ENCODE peak calls at places on chromosomes 1 and 21, in eight cellular contexts. T is CD4-positive, CD25-positive, alpha-beta regulatory T cell; K is heart left ventricle; W is PC-3; M is pancreas; O is tibial nerve; P is effector memory CD4-positive, alpha-beta T cell; J is mammary epithelial cell. B is an unnamed sample. For H3K4me1, the result is how much of the 10 kb centered on the place peaks cover.

GRCh38 chr21:43291347-43291950 is 122.6 kb downstream of the CRYAA start:
- DNase-seq in T (no peak), K (peak), W (no peak), M (no peak), O (no peak), P (no peak), J (no peak), B (no peak)

GRCh38 chr1:85090225-85090624 is 41.9 kb upstream of the MCOLN3 start:
- DNase-seq in T (no peak), K (no peak), W (no peak), M (no peak), O (no peak), P (no peak), J (no peak), B (no peak)

GRCh38 chr1:43271186-43272118 is 1.7 kb downstream of the TMEM125 start:
- DNase-seq in T (no peak), K (no peak), W (no peak), M (no peak), O (no peak), P (no peak), J (no peak), B (no peak)

GRCh38 chr1:27632387-27633297 is 2.3 kb downstream of the FGR start:
- DNase-seq in T (no peak), K (no peak), W (no peak), M (no peak), O (no peak), P (no peak), J (no peak), B (no peak)

GRCh38 chr1:92817986-92818764 is 13.7 kb upstream of the RPL5 start:
- DNase-seq in T (peak), K (no peak), W (peak), M (peak), O (peak), P (no peak), J (no peak), B (peak)

GRCh38 chr1:50272923-50273322 is 150.3 kb downstream of the DMRTA2 start:
- DNase-seq in T (no peak), K (no peak), W (no peak), M (no peak), O (no peak), P (no peak), J (no peak), B (no peak)

GRCh38 chr1:96425382-96426129 is 296.0 kb upstream of the PTBP2 start:
- DNase-seq in T (no peak), K (no peak), W (no peak), M (no peak), O (no peak), P (no peak), J (no peak), B (no peak)

GRCh38 chr1:64073705-64074104 is 129.7 kb upstream of the UBE2U start:
- DNase-seq in T (no peak), K (peak), W (no peak), M (no peak), O (no peak), P (no peak), J (peak), B (no peak)

GRCh38 chr1:229434641-229435051 is 752 bp upstream of the ACTA1 start:
- DNase-seq in T (no peak), K (peak), W (no peak), M (no peak), O (no peak), P (no peak), J (no peak), B (no peak)

GRCh38 chr1:101150676-101151075 is 86.1 kb upstream of the S1PR1 start:
- DNase-seq in T (no peak), K (no peak), W (peak), M (no peak), O (no peak), P (no peak), J (peak), B (peak)

GRCh38 chr1:112513112-112513870 is 4.5 kb downstream of the WNT2B start:
- DNase-seq in T (no peak), K (peak), W (no peak), M (no peak), O (no peak), P (no peak), J (no peak), B (peak)

GRCh38 chr1:10679521-10680220 is 116.8 kb downstream of the CASZ1 start:
- DNase-seq in T (no peak), K (peak), W (peak), M (peak), O (no peak), P (no peak), J (peak), B (peak)

GRCh38 chr1:156281281-156282142 is 1.1 kb downstream of the SMG5 start:
- DNase-seq in T (peak), K (peak), W (peak), M (peak), O (no peak), P (no peak), J (no peak), B (peak)

GRCh38 chr1:215146252-215146975 is 63.9 kb downstream of the KCNK2 start:
- DNase-seq in T (no peak), K (no peak), W (peak), M (peak), O (peak), P (no peak), J (peak), B (peak)

GRCh38 chr21:17479606-17480005 is 33.2 kb upstream of the CXADR start:
- DNase-seq in T (no peak), K (no peak), W (no peak), M (no peak), O (no peak), P (no peak), J (no peak), B (no peak)

GRCh38 chr1:51264470-51264869 is 28.4 kb downstream of the RNF11 start:
- DNase-seq in T (no peak), K (peak), W (peak), M (no peak), O (no peak), P (no peak), J (peak), B (peak)

GRCh38 chr1:45958317-45958716 is 154.9 kb downstream of the MAST2 start:
- DNase-seq in T (no peak), K (no peak), W (no peak), M (no peak), O (no peak), P (no peak), J (no peak), B (no peak)

GRCh38 chr1:170250531-170251276 is 104.9 kb downstream of the NTMT2 start:
- DNase-seq in T (no peak), K (no peak), W (no peak), M (no peak), O (no peak), P (no peak), J (no peak), B (no peak)

GRCh38 chr1:81681570-81681969 is 119.2 kb upstream of the ADGRL2 start:
- DNase-seq in T (no peak), K (no peak), W (peak), M (peak), O (no peak), P (no peak), J (peak), B (peak)

GRCh38 chr21:35764077-35764476 is 296.2 kb downstream of the SETD4 start:
- DNase-seq in T (no peak), K (no peak), W (no peak), M (no peak), O (no peak), P (no peak), J (no peak), B (no peak)

DNA sequence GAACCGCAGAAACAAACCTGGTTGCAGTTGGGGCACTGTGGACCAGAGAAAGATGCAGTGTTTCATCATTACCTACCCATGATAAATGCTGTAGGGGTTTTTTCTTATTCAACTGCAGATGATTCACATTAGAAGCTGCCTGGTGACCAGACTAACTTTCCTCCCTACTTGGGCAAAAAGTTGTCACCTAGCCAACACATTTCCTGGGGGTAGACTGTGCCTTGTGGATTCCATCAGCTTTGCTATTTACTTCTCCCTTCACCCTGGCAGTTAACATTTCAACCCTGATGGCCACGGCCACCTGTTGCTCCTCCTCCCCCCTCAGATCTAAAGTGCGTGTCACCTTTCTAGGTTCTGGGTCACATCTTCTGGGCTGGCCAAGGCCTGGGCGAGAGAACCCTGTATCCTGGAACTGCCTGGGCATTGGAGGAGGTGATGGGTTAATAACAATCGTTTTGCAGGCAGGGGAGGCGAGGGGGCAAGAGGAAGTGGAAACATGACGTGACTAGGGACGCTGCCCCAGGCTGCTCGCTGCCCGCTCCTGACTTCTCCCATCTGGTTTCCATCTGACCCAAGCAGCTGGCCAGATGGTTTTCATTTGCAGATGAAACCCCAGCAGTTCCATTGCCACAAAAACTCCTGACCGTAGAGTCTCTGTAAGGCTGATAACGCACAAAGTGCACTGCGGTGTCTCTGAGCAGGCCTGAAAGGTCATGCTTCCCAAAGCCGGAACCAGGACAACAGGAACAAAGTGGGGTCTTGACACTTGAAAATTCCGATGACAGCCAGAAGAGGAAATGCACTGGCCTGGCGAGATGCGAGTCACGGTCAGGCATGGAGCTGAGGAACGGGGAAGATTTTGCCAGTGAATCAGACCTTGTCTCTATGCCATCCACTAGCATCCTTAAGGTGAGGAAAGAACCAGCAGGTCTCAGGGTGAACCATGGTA is 36.6 kb downstream of the CAPZB start:
- DNase-seq in T (no peak), K (peak), W (peak), M (no peak), O (peak), P (no peak), J (peak), B (peak)
- H3K4me1 ChIP-seq in T (under half), K (half or more), W (under half), M (under half), O (half or more), P (under half), J (half or more), B (half or more)

GRCh38 chr1:40395211-40396175 is 22.0 kb downstream of the SMAP2 start:
- DNase-seq in T (no peak), K (no peak), W (no peak), M (no peak), O (no peak), P (no peak), J (no peak), B (no peak)

GRCh38 chr1:40397258-40397657 is 23.7 kb downstream of the SMAP2 start:
- DNase-seq in T (no peak), K (no peak), W (no peak), M (no peak), O (no peak), P (no peak), J (no peak), B (no peak)

GRCh38 chr1:40401427-40402201 is 28.1 kb downstream of the SMAP2 start:
- DNase-seq in T (no peak), K (peak), W (no peak), M (no peak), O (no peak), P (no peak), J (no peak), B (no peak)

GRCh38 chr1:40396420-40396819 is 22.9 kb downstream of the SMAP2 start:
- DNase-seq in T (no peak), K (no peak), W (no peak), M (no peak), O (no peak), P (no peak), J (no peak), B (no peak)

DNA sequence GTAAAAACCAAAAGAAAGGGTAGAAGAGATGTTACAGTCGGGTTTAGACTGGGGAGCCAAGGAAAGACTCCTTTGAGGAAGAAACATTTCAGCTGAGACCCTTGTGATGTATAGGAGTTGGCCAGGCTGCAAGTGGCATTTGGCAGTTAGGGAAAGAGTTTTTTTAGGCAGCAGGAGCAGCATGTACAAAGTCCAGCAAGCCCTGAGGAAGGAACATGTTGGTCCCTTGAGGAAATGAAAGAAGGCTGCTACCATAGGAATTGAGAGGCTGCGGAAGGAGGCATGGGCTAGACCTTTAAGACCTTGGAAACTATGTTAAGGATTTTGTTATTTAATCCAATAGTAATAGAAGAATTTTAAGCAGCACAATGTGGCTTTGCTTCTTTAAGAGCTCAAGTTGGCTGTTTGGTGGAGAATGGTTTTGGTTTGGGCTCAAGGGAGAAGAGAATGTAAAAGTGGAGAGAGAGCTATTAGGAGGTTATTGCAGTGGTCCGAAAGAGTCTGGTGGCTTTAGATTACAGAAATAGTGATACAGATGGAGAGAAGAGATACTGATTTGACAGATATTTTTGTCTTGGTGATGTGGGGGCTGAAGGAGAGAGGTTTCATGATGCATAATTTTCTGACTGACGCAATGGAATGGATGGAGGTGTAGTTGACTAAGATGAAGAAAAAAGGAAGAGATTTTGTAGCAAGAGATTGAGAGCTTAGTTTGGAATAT is 26.6 kb downstream of the SMAP2 start:
- DNase-seq in T (no peak), K (no peak), W (no peak), M (no peak), O (no peak), P (no peak), J (no peak), B (no peak)
- H3K4me1 ChIP-seq in T (half or more), K (under half), W (under half), M (under half), O (under half), P (half or more), J (under half), B (under half)

GRCh38 chr1:233972951-233973635 is 68.6 kb downstream of the SLC35F3 start:
- DNase-seq in T (no peak), K (no peak), W (peak), M (no peak), O (no peak), P (no peak), J (peak), B (no peak)

GRCh38 chr1:233981042-233981670 is 76.7 kb downstream of the SLC35F3 start:
- DNase-seq in T (no peak), K (no peak), W (no peak), M (no peak), O (no peak), P (no peak), J (no peak), B (no peak)

GRCh38 chr1:233972563-233972950 is 68.1 kb downstream of the SLC35F3 start:
- DNase-seq in T (no peak), K (no peak), W (peak), M (no peak), O (no peak), P (no peak), J (no peak), B (no peak)

GRCh38 chr1:233971753-233972152 is 67.3 kb downstream of the SLC35F3 start:
- DNase-seq in T (no peak), K (no peak), W (no peak), M (no peak), O (no peak), P (no peak), J (no peak), B (no peak)

DNA sequence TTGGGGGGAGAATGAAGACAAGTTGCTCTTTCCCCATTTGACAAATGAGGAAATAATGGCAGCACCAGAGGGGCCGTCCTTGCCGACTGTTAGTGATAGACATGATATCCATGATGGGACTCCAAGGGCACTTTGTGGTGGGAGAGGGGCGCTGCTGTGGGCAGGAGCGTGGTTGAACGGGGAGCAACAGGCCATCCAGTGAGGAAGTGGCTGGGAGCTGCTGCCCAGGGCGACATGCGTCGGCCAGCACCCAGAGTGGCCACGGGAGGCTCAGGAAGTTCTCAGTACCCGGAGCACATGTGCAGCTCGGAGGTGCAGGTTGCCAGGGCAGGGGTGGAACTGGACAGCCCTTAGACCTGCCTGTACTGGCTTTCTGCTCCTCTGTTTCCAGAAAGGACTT is 71.0 kb downstream of the SLC35F3 start:
- DNase-seq in T (no peak), K (no peak), W (no peak), M (no peak), O (no peak), P (no peak), J (no peak), B (no peak)
- H3K4me1 ChIP-seq in T (under half), K (under half), W (under half), M (under half), O (under half), P (under half), J (under half), B (under half)

DNA sequence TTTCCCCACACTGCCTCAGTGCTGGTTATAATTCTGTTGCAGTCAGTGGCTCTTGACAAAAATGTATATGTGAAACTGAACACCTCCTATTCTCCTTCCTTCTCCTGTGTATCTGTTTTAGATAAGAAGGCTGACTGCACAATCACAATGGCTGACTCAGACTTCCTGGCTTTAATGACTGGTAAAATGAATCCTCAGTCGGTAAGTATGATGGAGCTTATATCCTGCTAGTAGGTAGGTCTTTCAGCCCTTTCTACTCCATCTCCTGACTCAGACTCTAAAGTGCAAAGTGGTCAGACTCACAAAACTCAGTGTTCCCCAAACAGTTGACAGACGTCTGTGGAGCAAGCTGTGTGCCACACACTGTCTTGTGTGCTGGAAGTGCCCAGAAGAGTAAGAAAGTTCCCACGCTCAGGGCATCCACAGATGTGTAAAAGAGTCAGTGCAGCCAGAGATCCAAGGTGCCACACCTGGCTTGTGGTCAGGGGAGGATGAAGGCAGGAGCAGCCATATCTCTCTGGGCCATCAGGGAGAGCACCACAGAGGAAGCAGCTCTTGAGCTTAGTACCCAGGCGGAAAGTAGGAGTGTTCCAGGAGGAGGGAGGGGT is 14.2 kb upstream of the PODN start:
- DNase-seq in T (no peak), K (no peak), W (peak), M (no peak), O (no peak), P (no peak), J (peak), B (peak)
- H3K4me1 ChIP-seq in T (under half), K (under half), W (under half), M (under half), O (half or more), P (under half), J (under half), B (under half)

GRCh38 chr1:107254306-107254705 is 113.5 kb downstream of the NTNG1 start:
- DNase-seq in T (no peak), K (no peak), W (no peak), M (no peak), O (no peak), P (no peak), J (no peak), B (no peak)
- H3K4me1 ChIP-seq in T (under half), K (under half), W (under half), M (under half), O (under half), P (under half), J (under half), B (under half)

GRCh38 chr21:45097827-45098387 is 23.5 kb downstream of the ADARB1 start:
- DNase-seq in T (no peak), K (no peak), W (no peak), M (no peak), O (no peak), P (no peak), J (no peak), B (no peak)
- H3K4me1 ChIP-seq in T (under half), K (half or more), W (under half), M (under half), O (under half), P (under half), J (under half), B (under half)

GRCh38 chr1:6490181-6491075 is 1.0 kb downstream of the PLEKHG5 start:
- DNase-seq in T (peak), K (peak), W (peak), M (peak), O (no peak), P (peak), J (peak), B (peak)

GRCh38 chr1:6488602-6489382 is 2.7 kb downstream of the PLEKHG5 start:
- DNase-seq in T (no peak), K (no peak), W (peak), M (no peak), O (no peak), P (no peak), J (peak), B (no peak)

GRCh38 chr1:6491076-6491449 is 404 bp downstream of the PLEKHG5 start:
- DNase-seq in T (no peak), K (no peak), W (no peak), M (no peak), O (no peak), P (no peak), J (no peak), B (no peak)

GRCh38 chr1:6489383-6489765 is 2.1 kb downstream of the PLEKHG5 start:
- DNase-seq in T (no peak), K (no peak), W (no peak), M (no peak), O (no peak), P (no peak), J (no peak), B (no peak)

GRCh38 chr1:6489799-6490180 is 1.7 kb downstream of the PLEKHG5 start:
- DNase-seq in T (peak), K (peak), W (peak), M (peak), O (no peak), P (peak), J (peak), B (peak)
- H3K4me1 ChIP-seq in T (under half), K (half or more), W (half or more), M (under half), O (half or more), P (under half), J (half or more), B (under half)

GRCh38 chr1:200893411-200893901 is 1.2 kb upstream of the INAVA start:
- DNase-seq in T (no peak), K (no peak), W (peak), M (no peak), O (no peak), P (no peak), J (no peak), B (no peak)
- H3K4me1 ChIP-seq in T (under half), K (under half), W (half or more), M (under half), O (under half), P (under half), J (half or more), B (under half)

GRCh38 chr21:32367158-32367557 is 25.7 kb downstream of the URB1 start:
- DNase-seq in T (no peak), K (no peak), W (no peak), M (no peak), O (peak), P (no peak), J (no peak), B (peak)
- H3K4me1 ChIP-seq in T (under half), K (under half), W (under half), M (under half), O (half or more), P (under half), J (under half), B (under half)